ENCODE peak calls at places on chromosomes 6 and 20, in four cellular contexts. One of them, this sample, is unnamed.

GRCh38 chr20:34365765-34366213 is 2.7 kb downstream of the ITCH start:
- DNase-seq in H1: no peak
- DNase-seq in HepG2: no peak
- DNase-seq in K562: peak; percentile 36
- DNase-seq in this sample: no peak

GRCh38 chr6:76003115-76003514 is 69.3 kb downstream of the IMPG1 start:
- DNase-seq in H1: no peak
- DNase-seq in K562: no peak
- DNase-seq in HepG2: no peak
- DNase-seq in this sample: no peak

GRCh38 chr6:147279423-147279822 is 75.2 kb downstream of the STXBP5 start:
- DNase-seq in HepG2: no peak
- DNase-seq in K562: no peak
- DNase-seq in H1: no peak
- DNase-seq in this sample: no peak

GRCh38 chr20:21981179-21981578 is 275.7 kb downstream of the PAX1 start:
- DNase-seq in HepG2: no peak
- DNase-seq in K562: no peak
- DNase-seq in H1: no peak
- DNase-seq in this sample: no peak

GRCh38 chr6:146546440-146546839 is 2.8 kb downstream of the RAB32 start:
- DNase-seq in H1: no peak
- DNase-seq in K562: no peak
- DNase-seq in HepG2: peak; percentile 24
- DNase-seq in this sample: no peak

GRCh38 chr6:144405173-144405572 is 120.0 kb downstream of the UTRN start:
- DNase-seq in H1: no peak
- DNase-seq in K562: no peak
- DNase-seq in HepG2: no peak
- DNase-seq in this sample: no peak

GRCh38 chr6:34671801-34672656 is 24.5 kb downstream of the ILRUN start:
- DNase-seq in HepG2: no peak
- DNase-seq in K562: peak; percentile 89
- DNase-seq in H1: no peak
- DNase-seq in this sample: no peak

GRCh38 chr6:14857501-14857900 is 388.4 kb upstream of the JARID2 start:
- DNase-seq in HepG2: no peak
- DNase-seq in H1: no peak
- DNase-seq in K562: no peak
- DNase-seq in this sample: no peak

GRCh38 chr6:10030942-10031537 is 383.8 kb downstream of the TFAP2A start:
- DNase-seq in H1: no peak
- DNase-seq in HepG2: peak; percentile 32
- DNase-seq in K562: peak; percentile 44
- DNase-seq in this sample: peak; percentile 31

GRCh38 chr20:17641993-17642392 is 40.0 kb downstream of the RRBP1 start:
- DNase-seq in K562: no peak
- DNase-seq in HepG2: no peak
- DNase-seq in H1: no peak
- DNase-seq in this sample: no peak

GRCh38 chr20:21796059-21796458 is 90.6 kb downstream of the PAX1 start:
- DNase-seq in HepG2: peak; percentile 32
- DNase-seq in H1: no peak
- DNase-seq in K562: peak; percentile 6
- DNase-seq in this sample: no peak

GRCh38 chr20:21099653-21100589 is 6.2 kb downstream of the LINC00237 start:
- DNase-seq in K562: peak; percentile 30
- DNase-seq in HepG2: no peak
- DNase-seq in H1: peak; percentile 68
- DNase-seq in this sample: no peak

GRCh38 chr6:18823782-18824386 is 436.7 kb downstream of the RNF144B start:
- DNase-seq in K562: peak; percentile 84
- DNase-seq in HepG2: peak; percentile 33
- DNase-seq in H1: peak; percentile 90
- DNase-seq in this sample: peak; percentile 74

GRCh38 chr20:14830899-14831298 is 493.5 kb upstream of the FLRT3 start:
- DNase-seq in HepG2: no peak
- DNase-seq in K562: no peak
- DNase-seq in H1: no peak
- DNase-seq in this sample: no peak

GRCh38 chr6:143884161-143884560 is 19.9 kb downstream of the ZC2HC1B start:
- DNase-seq in K562: no peak
- DNase-seq in H1: no peak
- DNase-seq in HepG2: no peak
- DNase-seq in this sample: no peak

GRCh38 chr6:118469468-118469867 is 78.6 kb upstream of the PLN start:
- DNase-seq in K562: no peak
- DNase-seq in H1: no peak
- DNase-seq in HepG2: peak; percentile 44
- DNase-seq in this sample: no peak

GRCh38 chr6:144415014-144415413 is 129.9 kb downstream of the UTRN start:
- DNase-seq in HepG2: peak; percentile 95
- DNase-seq in K562: no peak
- DNase-seq in H1: no peak
- DNase-seq in this sample: no peak

GRCh38 chr6:155481215-155481614 is 25.6 kb upstream of the NOX3 start:
- DNase-seq in K562: no peak
- DNase-seq in H1: no peak
- DNase-seq in HepG2: no peak
- DNase-seq in this sample: no peak

GRCh38 chr6:146861029-146861563 is 262.3 kb downstream of the ADGB start:
- DNase-seq in H1: no peak
- DNase-seq in K562: no peak
- DNase-seq in HepG2: no peak
- DNase-seq in this sample: no peak

GRCh38 chr20:34538671-34539123 is 19.8 kb upstream of the MAP1LC3A start:
- DNase-seq in H1: peak; percentile 82
- DNase-seq in K562: peak; percentile 69
- DNase-seq in HepG2: peak; percentile 61
- DNase-seq in this sample: no peak

GRCh38 chr6:16108996-16109658 is 19.8 kb upstream of the MYLIP start:
- DNase-seq in HepG2: no peak
- DNase-seq in K562: peak; percentile 96
- DNase-seq in H1: no peak
- DNase-seq in this sample: no peak

GRCh38 chr6:81751388-81752083 is 945 bp downstream of the TENT5A start:
- DNase-seq in H1: peak; percentile 65
- DNase-seq in K562: no peak
- DNase-seq in HepG2: peak; percentile 21
- DNase-seq in this sample: peak; percentile 13

GRCh38 chr6:136108591-136108990 is 141.5 kb downstream of the MTFR2 start:
- DNase-seq in HepG2: no peak
- DNase-seq in K562: no peak
- DNase-seq in H1: no peak
- DNase-seq in this sample: no peak

GRCh38 chr20:32336918-32337347 is 21.2 kb upstream of the ASXL1 start:
- DNase-seq in HepG2: peak; percentile 86
- DNase-seq in H1: no peak
- DNase-seq in K562: peak; percentile 62
- DNase-seq in this sample: no peak

GRCh38 chr6:40251609-40252008 is 317.3 kb upstream of the MOCS1 start:
- DNase-seq in K562: no peak
- DNase-seq in H1: no peak
- DNase-seq in HepG2: no peak
- DNase-seq in this sample: no peak

GRCh38 chr20:43840382-43841070 is 74.1 kb upstream of the TOX2 start:
- DNase-seq in H1: peak; percentile 57
- DNase-seq in HepG2: peak; percentile 39
- DNase-seq in K562: peak; percentile 59
- DNase-seq in this sample: peak; percentile 12

GRCh38 chr6:129212081-129212480 is 329.1 kb downstream of the LAMA2 start:
- DNase-seq in K562: no peak
- DNase-seq in HepG2: no peak
- DNase-seq in H1: no peak
- DNase-seq in this sample: no peak

GRCh38 chr6:4647414-4648365 is 128.5 kb upstream of the CDYL start:
- DNase-seq in H1: peak; percentile 98
- DNase-seq in HepG2: peak; percentile 53
- DNase-seq in K562: peak; percentile 87
- DNase-seq in this sample: peak; percentile 74

GRCh38 chr6:101595276-101595675 is 201.8 kb downstream of the GRIK2 start:
- DNase-seq in K562: no peak
- DNase-seq in H1: no peak
- DNase-seq in HepG2: no peak
- DNase-seq in this sample: no peak

GRCh38 chr6:101597711-101598110 is 204.2 kb downstream of the GRIK2 start:
- DNase-seq in K562: no peak
- DNase-seq in H1: no peak
- DNase-seq in HepG2: no peak
- DNase-seq in this sample: peak; percentile 19
- TF ChIP-seq FOSL1 in K562: no peak
- TF ChIP-seq FOSL1 in H1: no peak
- TF ChIP-seq FOSL1 in HepG2: no peak
- TF ChIP-seq FOSL1 in this sample: peak; percentile 21

GRCh38 chr6:151098166-151098565 is 141.6 kb upstream of the AKAP12 start:
- DNase-seq in H1: no peak
- DNase-seq in HepG2: no peak
- DNase-seq in K562: no peak
- DNase-seq in this sample: no peak
- TF ChIP-seq FOSL1 in H1: no peak
- TF ChIP-seq FOSL1 in HepG2: no peak
- TF ChIP-seq FOSL1 in K562: no peak
- TF ChIP-seq FOSL1 in this sample: no peak

GRCh38 chr6:138535728-138536454 is 36.6 kb upstream of the NHSL1 start:
- DNase-seq in K562: no peak
- DNase-seq in HepG2: peak; percentile 65
- DNase-seq in H1: no peak
- DNase-seq in this sample: no peak

GRCh38 chr6:138538390-138539031 is 39.2 kb upstream of the NHSL1 start:
- DNase-seq in HepG2: peak; percentile 86
- DNase-seq in H1: no peak
- DNase-seq in K562: no peak
- DNase-seq in this sample: no peak

GRCh38 chr6:138539882-138540281 is 40.6 kb upstream of the NHSL1 start:
- DNase-seq in HepG2: no peak
- DNase-seq in K562: no peak
- DNase-seq in H1: no peak
- DNase-seq in this sample: no peak

GRCh38 chr6:138540468-138540867 is 41.2 kb upstream of the NHSL1 start:
- DNase-seq in K562: no peak
- DNase-seq in HepG2: no peak
- DNase-seq in H1: no peak
- DNase-seq in this sample: no peak

GRCh38 chr6:138537090-138537489 is 37.8 kb upstream of the NHSL1 start:
- DNase-seq in HepG2: no peak
- DNase-seq in K562: no peak
- DNase-seq in H1: no peak
- DNase-seq in this sample: no peak
- TF ChIP-seq FOSL1 in HepG2: no peak
- TF ChIP-seq FOSL1 in K562: no peak
- TF ChIP-seq FOSL1 in H1: no peak
- TF ChIP-seq FOSL1 in this sample: no peak

DNA sequence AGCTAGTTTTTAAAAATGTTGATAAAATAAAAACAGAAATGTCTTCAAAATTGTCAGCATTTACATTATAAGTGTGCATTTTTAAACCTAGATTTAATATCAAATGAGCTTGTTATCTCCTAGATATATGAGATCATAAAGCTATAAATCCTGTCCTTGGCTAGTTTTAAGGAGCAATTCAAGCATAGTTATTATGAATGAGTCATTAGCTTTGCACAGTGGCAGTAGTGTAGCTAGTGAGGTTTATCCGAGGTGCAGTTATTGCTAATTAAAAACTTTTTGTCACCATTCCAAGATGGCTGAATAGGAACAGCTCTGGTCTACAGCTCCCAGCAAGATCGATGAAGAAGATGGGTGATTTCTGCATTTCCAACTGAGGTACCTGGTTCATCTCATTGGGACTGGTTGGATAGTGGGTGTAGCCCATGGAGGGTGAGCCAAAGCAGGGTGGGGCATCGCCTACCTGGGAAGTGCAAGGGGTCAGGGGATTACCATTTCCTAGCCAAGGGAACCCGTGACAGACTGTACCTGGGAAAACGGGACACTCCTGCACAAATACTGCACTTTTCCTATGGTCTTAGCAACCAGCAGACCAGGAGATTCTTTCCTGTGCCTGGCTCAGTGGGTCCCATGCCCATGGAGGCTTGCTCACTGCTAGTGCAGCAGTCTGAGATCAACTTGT is 108.8 kb upstream of the SYNCRIP start:
- DNase-seq in K562: no peak
- DNase-seq in HepG2: no peak
- DNase-seq in H1: no peak
- DNase-seq in this sample: no peak
- TF ChIP-seq FOSL1 in K562: no peak
- TF ChIP-seq FOSL1 in HepG2: no peak
- TF ChIP-seq FOSL1 in H1: no peak
- TF ChIP-seq FOSL1 in this sample: no peak

GRCh38 chr20:63151554-63152321 is 64.2 kb downstream of the YTHDF1 start:
- DNase-seq in HepG2: no peak
- DNase-seq in H1: no peak
- DNase-seq in K562: no peak
- DNase-seq in this sample: no peak

GRCh38 chr20:63150911-63151531 is 64.9 kb downstream of the YTHDF1 start:
- DNase-seq in HepG2: no peak
- DNase-seq in H1: no peak
- DNase-seq in K562: no peak
- DNase-seq in this sample: no peak

GRCh38 chr20:63154395-63154794 is 61.5 kb downstream of the YTHDF1 start:
- DNase-seq in K562: no peak
- DNase-seq in HepG2: no peak
- DNase-seq in H1: no peak
- DNase-seq in this sample: no peak

GRCh38 chr20:63153254-63154221 is 62.4 kb downstream of the YTHDF1 start:
- DNase-seq in HepG2: no peak
- DNase-seq in K562: no peak
- DNase-seq in H1: no peak
- DNase-seq in this sample: no peak

DNA sequence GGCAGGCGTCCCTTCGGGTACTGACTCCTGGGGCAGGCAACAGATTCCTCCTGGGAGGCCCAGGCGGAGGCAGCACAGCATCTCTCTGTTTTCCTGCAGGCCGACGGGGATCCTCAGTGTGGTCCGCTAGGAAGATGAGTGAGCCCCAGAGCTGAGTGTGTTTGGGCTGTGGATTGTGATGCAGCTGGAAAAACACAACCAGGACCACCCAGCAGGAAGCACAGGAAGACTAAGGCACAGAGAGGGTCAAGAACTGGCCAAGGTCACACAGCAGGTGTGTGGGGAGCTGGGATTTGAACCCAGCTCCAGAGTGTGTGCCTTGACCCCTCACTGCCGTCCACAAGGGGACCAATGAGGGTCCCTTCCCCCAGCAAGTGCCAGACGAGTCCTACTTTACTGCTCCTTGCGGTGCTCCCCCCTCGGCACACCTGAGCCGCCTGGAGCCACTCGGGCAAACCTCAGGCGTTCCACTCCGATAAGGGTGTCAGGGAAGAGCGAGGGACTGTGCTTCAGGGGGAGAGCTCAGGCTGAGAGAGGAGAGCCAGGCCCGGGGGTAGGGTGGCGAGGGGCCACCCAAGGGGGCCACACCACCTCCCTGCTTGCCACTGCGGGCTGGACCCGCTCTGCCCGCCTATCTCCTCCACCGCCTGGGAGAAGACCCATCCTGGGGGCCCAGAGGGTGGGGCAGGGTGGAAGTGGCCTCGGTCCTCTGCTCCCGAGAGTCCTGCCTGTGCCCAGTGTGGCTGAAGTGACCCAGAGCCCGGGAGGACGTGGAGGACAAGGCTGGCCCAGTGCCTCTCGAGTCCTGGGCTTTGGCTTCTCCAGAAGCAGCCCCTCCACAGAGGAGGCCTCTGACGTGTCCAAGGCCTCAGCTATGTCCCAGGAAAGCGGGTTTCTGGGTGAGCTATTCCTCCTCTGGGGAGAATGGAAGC is 63.3 kb downstream of the YTHDF1 start:
- DNase-seq in K562: no peak
- DNase-seq in HepG2: no peak
- DNase-seq in H1: no peak
- DNase-seq in this sample: no peak
- TF ChIP-seq FOSL1 in K562: no peak
- TF ChIP-seq FOSL1 in HepG2: no peak
- TF ChIP-seq FOSL1 in H1: no peak
- TF ChIP-seq FOSL1 in this sample: no peak

This sample was measured in HCT116.